ENCODE peak calls at places on chromosomes 3 and 15, in four cellular contexts. K, E, J and O are unnamed samples. For H3K4me1, the result is how much of the 10 kb centered on the place peaks cover.

GRCh38 chr15:48617619-48618018 is 27.9 kb downstream of the FBN1 start:
- DNase-seq in K (peak), E (no peak), J (peak), O (no peak)

GRCh38 chr15:70023769-70024491 is 73.8 kb downstream of the TLE3 start:
- DNase-seq in K (peak), E (no peak), J (peak), O (no peak)

GRCh38 chr15:90564109-90564508 is 34.4 kb downstream of the CRTC3 start:
- DNase-seq in K (no peak), E (no peak), J (no peak), O (no peak)

GRCh38 chr3:79367066-79367465 is 400.7 kb downstream of the ROBO1 start:
- DNase-seq in K (no peak), E (no peak), J (no peak), O (no peak)

GRCh38 chr15:23069496-23070166 is 30.3 kb upstream of the TUBGCP5 start:
- DNase-seq in K (no peak), E (no peak), J (no peak), O (no peak)

GRCh38 chr15:62187910-62188309 is 22.8 kb upstream of the C2CD4B start:
- DNase-seq in K (no peak), E (no peak), J (no peak), O (no peak)

GRCh38 chr3:183122257-183122932 is 23.1 kb upstream of the MCCC1 start:
- DNase-seq in K (peak), E (peak), J (no peak), O (no peak)

GRCh38 chr3:168417016-168417415 is 321.3 kb upstream of the GOLIM4 start:
- DNase-seq in K (no peak), E (no peak), J (no peak), O (no peak)

GRCh38 chr3:123110953-123111615 is 44.3 kb downstream of the PDIA5 start:
- DNase-seq in K (no peak), E (no peak), J (no peak), O (no peak)

GRCh38 chr15:101049282-101049681 is 130.1 kb downstream of the LRRK1 start:
- DNase-seq in K (no peak), E (no peak), J (peak), O (no peak)

GRCh38 chr3:52536369-52537164 is at the start of gene UQCC5:
- DNase-seq in K (peak), E (peak), J (peak), O (peak)

GRCh38 chr3:117790256-117790987 is 1080.8 kb downstream of the TUSC7 start:
- DNase-seq in K (no peak), E (no peak), J (no peak), O (no peak)

GRCh38 chr3:127172670-127173515 is 20.0 kb upstream of the PRR23E start:
- DNase-seq in K (no peak), E (no peak), J (no peak), O (no peak)

GRCh38 chr15:51971353-51972133 is at the start of gene LEO1:
- DNase-seq in K (peak), E (peak), J (peak), O (peak)

GRCh38 chr15:55897560-55898336 is 95.7 kb downstream of the NEDD4 start:
- DNase-seq in K (peak), E (no peak), J (no peak), O (no peak)

GRCh38 chr15:78130466-78131294 is 565 bp downstream of the CIB2 start:
- DNase-seq in K (no peak), E (peak), J (peak), O (no peak)

GRCh38 chr15:98505611-98506031 is 142.7 kb upstream of the IGF1R start:
- DNase-seq in K (no peak), E (no peak), J (peak), O (no peak)

DNA sequence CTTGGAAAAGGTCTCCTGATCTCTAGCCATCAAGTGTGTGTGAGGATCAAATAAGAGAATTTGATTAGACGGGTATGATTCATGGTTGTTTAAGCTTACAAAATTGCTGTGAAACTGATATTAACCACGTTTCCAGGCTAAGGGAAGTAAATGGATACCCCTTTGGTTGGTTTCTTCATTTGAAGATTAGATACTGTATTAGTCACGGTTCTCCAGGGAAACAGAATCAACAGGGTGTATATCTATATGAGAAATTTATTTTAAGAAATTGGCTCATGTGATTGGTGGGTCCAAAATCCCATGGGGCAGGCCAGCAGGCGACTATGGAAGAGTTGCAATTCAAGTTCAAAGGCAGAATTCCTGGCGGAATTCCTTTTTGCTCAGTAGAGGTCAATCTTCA is 112.7 kb upstream of the SELENOK start:
- DNase-seq in K (no peak), E (no peak), J (no peak), O (no peak)
- H3K4me3 ChIP-seq in K (no peak), E (no peak), J (no peak), O (no peak)

GRCh38 chr15:37682304-37682703 is 252.1 kb upstream of the TMCO5A start:
- DNase-seq in K (no peak), E (no peak), J (no peak), O (no peak)
- TF ChIP-seq CTCF in K (peak), E (peak), J (no peak), O (no peak)

DNA sequence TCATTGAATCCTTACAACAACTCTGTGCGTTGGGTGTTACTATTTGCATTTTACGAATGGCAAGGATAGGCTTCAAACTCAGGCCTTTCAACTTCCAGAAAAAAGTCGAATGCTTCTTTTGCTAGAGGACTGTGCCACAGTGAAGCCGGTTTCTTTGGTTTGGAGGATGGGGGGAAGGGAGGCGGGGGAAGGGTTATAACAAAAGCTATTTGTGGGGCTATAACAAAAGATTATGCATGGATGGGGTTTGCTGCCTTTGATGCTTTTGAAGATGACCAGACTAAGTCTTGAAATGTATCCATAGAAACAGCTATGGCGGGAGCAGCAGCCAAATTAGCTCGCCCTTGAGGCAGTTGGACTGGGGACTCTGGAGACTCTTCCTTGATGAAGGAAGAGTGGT is 47.6 kb downstream of the SRGAP3 start:
- DNase-seq in K (no peak), E (no peak), J (peak), O (no peak)
- H3K4me1 ChIP-seq in K (under half), E (under half), J (under half), O (under half)

GRCh38 chr15:92899910-92900711 is at the start of gene CHD2:
- DNase-seq in K (peak), E (peak), J (peak), O (peak)
- H3K4me3 ChIP-seq in K (peak), E (peak), J (peak), O (peak)

DNA sequence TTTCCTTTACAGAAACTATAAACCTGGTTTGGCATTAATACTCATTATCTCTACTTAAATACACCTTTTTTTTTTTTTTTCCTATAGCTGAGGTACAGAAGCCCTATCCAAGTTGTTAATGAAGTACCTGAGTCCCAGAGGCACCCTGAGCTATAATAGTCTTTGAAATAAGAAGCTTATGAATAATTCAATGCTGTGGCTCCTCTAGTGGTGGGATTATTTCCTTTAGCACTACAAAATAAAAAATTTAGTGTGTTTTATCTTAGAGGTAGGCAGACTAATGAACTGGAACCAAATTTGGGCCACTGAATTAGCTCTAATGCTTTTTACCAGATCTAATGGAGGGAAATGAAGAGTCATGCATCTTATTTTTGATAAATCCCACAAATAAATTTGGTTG is 611.9 kb downstream of the EDEM1 start:
- DNase-seq in K (no peak), E (no peak), J (no peak), O (no peak)
- TF ChIP-seq CTCF in K (no peak), E (no peak), J (no peak), O (no peak)